ENCODE peak calls at places on chromosomes 12 and 14, in eight cellular contexts. R, K, H, X, D, C, G and Z are unnamed samples.

GRCh38 chr12:69475237-69475984 is 5.2 kb downstream of the FRS2 start:
- DNase-seq in R (no peak), G (no peak), H (peak), K (peak), X (peak), C (peak), D (no peak), Z (no peak)

GRCh38 chr12:75953312-75953906 is 78.2 kb downstream of the PHLDA1 start:
- DNase-seq in R (no peak), X (no peak), K (no peak), G (no peak), C (peak), H (peak), D (no peak), Z (peak)

GRCh38 chr14:61925043-61925442 is 162.8 kb downstream of the SNAPC1 start:
- DNase-seq in K (no peak), H (peak), X (no peak), D (no peak), R (no peak), G (no peak), C (peak), Z (peak)

GRCh38 chr12:8639936-8640335 is 22.7 kb downstream of the MFAP5 start:
- DNase-seq in R (no peak), D (no peak), G (no peak), K (no peak), C (no peak), H (no peak), X (no peak), Z (no peak)

GRCh38 chr12:112524676-112525425 is 106.1 kb downstream of the PTPN11 start:
- DNase-seq in X (peak), R (no peak), C (peak), K (no peak), D (no peak), H (peak), G (no peak), Z (peak)

GRCh38 chr14:28407931-28408330 is 358.7 kb upstream of the FOXG1 start:
- DNase-seq in C (no peak), H (no peak), G (no peak), K (no peak), X (no peak), D (no peak), R (no peak), Z (no peak)

GRCh38 chr12:104303538-104304151 is at the start of gene EID3:
- DNase-seq in X (no peak), C (peak), R (peak), D (no peak), G (peak), H (peak), K (peak), Z (no peak)

GRCh38 chr14:104191409-104191997 is 53.1 kb downstream of the KIF26A start:
- DNase-seq in C (no peak), D (no peak), H (no peak), K (no peak), G (no peak), X (no peak), R (no peak), Z (no peak)

GRCh38 chr14:24147761-24148428 is 597 bp downstream of the RNF31 start:
- DNase-seq in D (no peak), C (no peak), G (no peak), H (no peak), K (no peak), R (peak), X (no peak), Z (no peak)